ENCODE peak calls at places on chromosomes 1 and 21, in nine cellular contexts. U is stimulated activated CD4-positive, alpha-beta T cell treated with anti-CD3 and anti-CD28 coated beads, Interleukin-2, amount 100 ng/mL, for 24 hours; Y is HTR-8/SVneo; J is ovary; B is heart right ventricle; C is AG08395; M is GOT3; O is BE2C; K is NCI-H2081. H is an unnamed sample.
A peak's percentile ranks its signal among the peaks of the same experiment; 100 is the strongest.

GRCh38 chr21:35617491-35617890 is 442.8 kb downstream of the SETD4 start:
- DNase-seq in Y (no peak), M (no peak), C (no peak), B (no peak), K (no peak), U (no peak), J (no peak), O (no peak), H (no peak)

GRCh38 chr1:162629651-162630050 is 2.6 kb upstream of the DDR2 start:
- DNase-seq in M (no peak), J (no peak), O (no peak), K (no peak), C (peak; percentile 55), Y (no peak), U (no peak), B (no peak), H (no peak)

GRCh38 chr21:25881524-25882376 is 147.0 kb downstream of the GABPA start:
- DNase-seq in O (peak; percentile 70), C (peak; percentile 76), U (peak; percentile 68), K (peak; percentile 54), B (peak; percentile 63), J (peak; percentile 67), Y (peak; percentile 66), M (no peak), H (peak; percentile 59)

GRCh38 chr21:45424854-45425795 is 20.2 kb downstream of the COL18A1 start:
- DNase-seq in Y (no peak), M (no peak), J (peak; percentile 26), C (no peak), K (no peak), B (peak; percentile 8), O (no peak), U (no peak), H (no peak)

GRCh38 chr1:20466231-20466630 is 19.8 kb downstream of the CAMK2N1 start:
- DNase-seq in C (no peak), O (no peak), K (no peak), B (no peak), J (no peak), M (no peak), U (peak; percentile 41), Y (no peak), H (no peak)

GRCh38 chr1:53365405-53366063 is 37.7 kb upstream of the LRP8 start:
- DNase-seq in B (no peak), K (no peak), M (no peak), J (no peak), U (no peak), O (no peak), C (no peak), Y (no peak), H (no peak)

GRCh38 chr1:27600500-27601175 is 3.3 kb downstream of the AHDC1 start:
- DNase-seq in O (peak; percentile 61), U (no peak), J (no peak), B (no peak), C (no peak), M (no peak), Y (no peak), K (no peak), H (peak; percentile 82)

GRCh38 chr21:44425895-44426662 is 29.2 kb upstream of the LRRC3 start:
- DNase-seq in O (no peak), U (no peak), Y (no peak), M (no peak), B (no peak), J (no peak), C (no peak), K (no peak), H (no peak)

GRCh38 chr1:55860816-55861519 is 645.8 kb upstream of the USP24 start:
- DNase-seq in J (no peak), O (no peak), B (no peak), U (no peak), K (no peak), M (no peak), C (no peak), Y (no peak), H (no peak)

GRCh38 chr1:32201011-32201855 is 838 bp downstream of the CCDC28B start:
- DNase-seq in C (peak; percentile 55), K (peak; percentile 50), Y (peak; percentile 46), B (peak; percentile 70), U (peak; percentile 85), J (peak; percentile 67), M (no peak), O (peak; percentile 41), H (peak; percentile 32)

GRCh38 chr1:89604414-89604735 is 28.5 kb upstream of the LRRC8C start:
- DNase-seq in M (no peak), U (peak; percentile 31), Y (no peak), K (no peak), B (no peak), O (no peak), J (no peak), C (no peak), H (no peak)

GRCh38 chr1:14968251-14968812 is 185.2 kb upstream of the TMEM51 start:
- DNase-seq in M (peak; percentile 48), K (no peak), Y (peak; percentile 56), C (peak; percentile 91), O (no peak), J (no peak), B (peak; percentile 30), U (no peak), H (no peak)

GRCh38 chr1:36224537-36225297 is 474 bp downstream of the THRAP3 start:
- DNase-seq in M (peak; percentile 61), B (peak; percentile 79), Y (peak; percentile 66), J (no peak), C (peak; percentile 89), K (peak; percentile 89), O (peak; percentile 72), U (peak; percentile 82), H (peak; percentile 84)

GRCh38 chr1:88800382-88801051 is 90.8 kb downstream of the GTF2B start:
- DNase-seq in K (no peak), J (no peak), U (peak; percentile 35), C (peak; percentile 33), Y (peak; percentile 8), B (no peak), O (peak; percentile 17), M (no peak), H (peak; percentile 8)

GRCh38 chr1:161168906-161169305 is 2.7 kb downstream of the PPOX start:
- DNase-seq in Y (no peak), O (no peak), J (no peak), B (no peak), M (no peak), K (no peak), U (no peak), C (no peak), H (no peak)

GRCh38 chr1:17135530-17135929 is 16.3 kb upstream of the PADI2 start:
- DNase-seq in K (no peak), B (no peak), J (no peak), M (no peak), O (no peak), C (no peak), Y (no peak), U (no peak), H (no peak)

GRCh38 chr1:156895408-156895874 is 1.9 kb downstream of the PEAR1 start:
- DNase-seq in M (no peak), O (peak; percentile 74), J (no peak), U (no peak), C (no peak), K (no peak), Y (no peak), B (no peak), H (no peak)